ENCODE peak calls at places on chromosome 22, in four cellular contexts. M is neural progenitor cell, V is myocyte, W is EL. N is an unnamed sample.

GRCh38 chr22:24054356-24054755 is 43.3 kb downstream of the CABIN1 start:
- DNase-seq in W (peak; percentile 70), M (no peak), V (no peak), N (no peak)

GRCh38 chr22:19644314-19645223 is 69.7 kb upstream of the SEPTIN5 start:
- DNase-seq in V (no peak), W (no peak), M (no peak), N (no peak)

GRCh38 chr22:28906312-28906711 is 22.9 kb downstream of the ZNRF3 start:
- DNase-seq in W (no peak), V (no peak), M (no peak), N (no peak)

GRCh38 chr22:48902001-48902869 is 925.4 kb downstream of the BRD1 start:
- DNase-seq in V (no peak), M (no peak), W (no peak), N (no peak)

GRCh38 chr22:27218012-27218483 is 560.7 kb downstream of the MIAT start:
- DNase-seq in V (no peak), W (no peak), M (no peak), N (no peak)

GRCh38 chr22:38518620-38519019 is 12.5 kb upstream of the DDX17 start:
- DNase-seq in W (no peak), V (no peak), M (no peak), N (no peak)

GRCh38 chr22:30219049-30219448 is 27.5 kb downstream of the LIF start:
- DNase-seq in M (no peak), V (no peak), W (no peak), N (no peak)

GRCh38 chr22:45091254-45091854 is 72.4 kb upstream of the NUP50 start:
- DNase-seq in W (no peak), M (no peak), V (no peak), N (no peak)

GRCh38 chr22:26735019-26735409 is 77.6 kb downstream of the MIAT start:
- DNase-seq in W (no peak), M (no peak), V (peak; percentile 82), N (no peak)

GRCh38 chr22:20268350-20269012 is 363 bp upstream of the RTN4R start:
- DNase-seq in V (peak; percentile 64), W (peak; percentile 56), M (peak; percentile 93), N (peak; percentile 59)

GRCh38 chr22:23353004-23353403 is 172.7 kb downstream of the BCR start:
- DNase-seq in W (no peak), V (no peak), M (no peak), N (no peak)

GRCh38 chr22:35538801-35539321 is 1.8 kb upstream of the RASD2 start:
- DNase-seq in W (peak; percentile 41), M (peak; percentile 55), V (no peak), N (peak; percentile 64)

GRCh38 chr22:29345932-29346331 is 30.4 kb upstream of the RASL10A start:
- DNase-seq in V (no peak), W (no peak), M (no peak), N (no peak)

GRCh38 chr22:33188316-33188715 is 130.1 kb upstream of the SYN3 start:
- DNase-seq in M (no peak), W (no peak), V (no peak), N (no peak)

GRCh38 chr22:37782340-37783168 is 25.2 kb upstream of the GCAT start:
- DNase-seq in V (peak; percentile 85), M (no peak), W (peak; percentile 92), N (peak; percentile 94)

GRCh38 chr22:29203883-29204282 is 1.8 kb upstream of the EMID1 start:
- DNase-seq in W (no peak), V (no peak), M (peak; percentile 45), N (no peak)

GRCh38 chr22:24507742-24508141 is 12.6 kb downstream of the UPB1 start:
- DNase-seq in M (peak; percentile 69), W (no peak), V (no peak), N (no peak)

GRCh38 chr22:50713008-50713385 is 25.0 kb upstream of the ACR start:
- DNase-seq in V (no peak), W (no peak), M (no peak), N (no peak)

GRCh38 chr22:20440637-20441591 is 3.3 kb upstream of the SCARF2 start:
- DNase-seq in V (peak; percentile 58), W (no peak), M (no peak), N (no peak)

GRCh38 chr22:47591016-47591415 is 828.6 kb downstream of the TBC1D22A start:
- DNase-seq in V (no peak), W (no peak), M (no peak), N (no peak)

GRCh38 chr22:17130199-17130598 is 9.0 kb upstream of the TMEM121B start:
- DNase-seq in V (peak; percentile 62), W (peak; percentile 57), M (no peak), N (no peak)

GRCh38 chr22:47686594-47687363 is 924.3 kb downstream of the TBC1D22A start:
- DNase-seq in M (no peak), V (no peak), W (no peak), N (no peak)

GRCh38 chr22:20834725-20835124 is 23.9 kb downstream of the PI4KA start:
- DNase-seq in W (no peak), V (no peak), M (no peak), N (no peak)

GRCh38 chr22:25048659-25049657 is 96.4 kb downstream of the KIAA1671 start:
- DNase-seq in W (peak; percentile 37), M (peak; percentile 80), V (peak; percentile 75), N (peak; percentile 64)

GRCh38 chr22:46450931-46451660 is 86.3 kb downstream of the CELSR1 start:
- DNase-seq in V (no peak), M (no peak), W (no peak), N (peak; percentile 25)

GRCh38 chr22:46091277-46091977 is 58.9 kb upstream of the PPARA start:
- DNase-seq in W (no peak), M (no peak), V (peak; percentile 26), N (no peak)

GRCh38 chr22:28883917-28884753 is 763 bp downstream of the ZNRF3 start:
- DNase-seq in M (peak; percentile 74), V (no peak), W (peak; percentile 35), N (peak; percentile 32)

GRCh38 chr22:46774456-46775363 is 12.3 kb downstream of the TBC1D22A start:
- DNase-seq in M (no peak), V (no peak), W (no peak), N (no peak)